ENCODE peak calls at places on chromosomes 1 and 21, in four cellular contexts. One of them, this sample, is unnamed. For H3K4me1 and H3K9me3, the result is how much of the 10 kb centered on the place peaks cover.

GRCh38 chr1:192846950-192847349 is 38.1 kb downstream of the RGS2 start:
- DNase-seq in left ventricle myocardium inferior: no peak
- DNase-seq in ovary: no peak
- DNase-seq in IMR-90: no peak
- DNase-seq in this sample: no peak

GRCh38 chr1:94616503-94616902 is 74.9 kb upstream of the F3 start:
- DNase-seq in IMR-90: no peak
- DNase-seq in ovary: no peak
- DNase-seq in left ventricle myocardium inferior: no peak
- DNase-seq in this sample: no peak

GRCh38 chr1:6988796-6989195 is 203.5 kb downstream of the CAMTA1 start:
- DNase-seq in left ventricle myocardium inferior: no peak
- DNase-seq in ovary: no peak
- DNase-seq in IMR-90: no peak
- DNase-seq in this sample: no peak

GRCh38 chr1:235648954-235649721 is 446 bp downstream of the GNG4 start:
- DNase-seq in IMR-90: peak
- DNase-seq in ovary: peak
- DNase-seq in left ventricle myocardium inferior: peak
- DNase-seq in this sample: peak

GRCh38 chr1:98325646-98326441 is 335.7 kb upstream of the SNX7 start:
- DNase-seq in left ventricle myocardium inferior: peak
- DNase-seq in ovary: no peak
- DNase-seq in IMR-90: peak
- DNase-seq in this sample: peak

GRCh38 chr1:41891403-41891896 is 27.3 kb downstream of the HIVEP3 start:
- DNase-seq in left ventricle myocardium inferior: no peak
- DNase-seq in ovary: no peak
- DNase-seq in IMR-90: peak
- DNase-seq in this sample: peak

GRCh38 chr1:235821361-235821981 is 45.2 kb downstream of the LYST start:
- DNase-seq in left ventricle myocardium inferior: no peak
- DNase-seq in ovary: no peak
- DNase-seq in IMR-90: peak
- DNase-seq in this sample: no peak

GRCh38 chr1:193537266-193538003 is 351.0 kb upstream of the B3GALT2 start:
- DNase-seq in left ventricle myocardium inferior: no peak
- DNase-seq in IMR-90: no peak
- DNase-seq in ovary: no peak
- DNase-seq in this sample: no peak

GRCh38 chr1:220775238-220775853 is 11.4 kb upstream of the MTARC1 start:
- DNase-seq in left ventricle myocardium inferior: no peak
- DNase-seq in IMR-90: no peak
- DNase-seq in ovary: no peak
- DNase-seq in this sample: peak

GRCh38 chr1:96596226-96596625 is 125.4 kb upstream of the PTBP2 start:
- DNase-seq in ovary: no peak
- DNase-seq in IMR-90: peak
- DNase-seq in left ventricle myocardium inferior: no peak
- DNase-seq in this sample: peak
- TF ChIP-seq CTCF in ovary: no peak
- TF ChIP-seq CTCF in IMR-90: peak
- TF ChIP-seq CTCF in left ventricle myocardium inferior: peak
- TF ChIP-seq CTCF in this sample: peak

GRCh38 chr1:99674665-99675064 is 28.8 kb downstream of the PALMD start:
- DNase-seq in IMR-90: peak
- DNase-seq in ovary: no peak
- DNase-seq in left ventricle myocardium inferior: no peak
- DNase-seq in this sample: no peak
- H3K4me1 ChIP-seq in IMR-90: under half
- H3K4me1 ChIP-seq in ovary: under half
- H3K4me1 ChIP-seq in left ventricle myocardium inferior: half or more
- H3K4me1 ChIP-seq in this sample: under half

GRCh38 chr1:16434501-16434900 is 2.7 kb downstream of the SPATA21 start:
- DNase-seq in IMR-90: peak
- DNase-seq in ovary: no peak
- DNase-seq in left ventricle myocardium inferior: no peak
- DNase-seq in this sample: no peak

GRCh38 chr1:16436946-16437474 is at the start of gene SPATA21:
- DNase-seq in ovary: no peak
- DNase-seq in left ventricle myocardium inferior: no peak
- DNase-seq in IMR-90: no peak
- DNase-seq in this sample: no peak

GRCh38 chr1:16430598-16430997 is 6.6 kb downstream of the SPATA21 start:
- DNase-seq in ovary: no peak
- DNase-seq in IMR-90: no peak
- DNase-seq in left ventricle myocardium inferior: no peak
- DNase-seq in this sample: no peak

GRCh38 chr1:16434007-16434406 is 3.2 kb downstream of the SPATA21 start:
- DNase-seq in ovary: no peak
- DNase-seq in left ventricle myocardium inferior: no peak
- DNase-seq in IMR-90: no peak
- DNase-seq in this sample: no peak

DNA sequence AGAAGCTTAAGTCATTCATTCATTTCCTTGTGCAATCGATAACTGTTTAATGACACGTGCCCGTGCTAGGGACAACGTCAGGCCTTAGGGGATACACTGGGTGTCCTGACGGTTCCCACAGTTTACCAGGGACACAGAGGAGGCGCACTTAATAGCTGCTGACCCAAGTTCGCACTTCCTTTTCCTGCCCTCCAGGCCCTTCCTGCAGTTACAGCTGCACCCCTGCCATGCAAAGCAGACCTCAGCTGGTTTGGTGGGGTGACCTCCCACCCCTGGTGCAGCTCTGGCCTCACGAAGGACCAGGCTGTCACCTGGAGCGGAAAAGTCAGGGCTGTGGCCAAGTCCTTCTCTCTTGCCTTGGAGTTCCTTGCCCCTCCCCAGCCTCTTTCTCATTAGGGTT is 4.2 kb downstream of the SPATA21 start:
- DNase-seq in IMR-90: no peak
- DNase-seq in ovary: no peak
- DNase-seq in left ventricle myocardium inferior: no peak
- DNase-seq in this sample: no peak
- H3K9me3 ChIP-seq in IMR-90: under half
- H3K9me3 ChIP-seq in ovary: under half
- H3K9me3 ChIP-seq in left ventricle myocardium inferior: under half
- H3K9me3 ChIP-seq in this sample: under half

GRCh38 chr1:114219247-114219872 is 65.7 kb upstream of the SYT6 start:
- DNase-seq in IMR-90: peak
- DNase-seq in left ventricle myocardium inferior: no peak
- DNase-seq in ovary: no peak
- DNase-seq in this sample: no peak
- TF ChIP-seq CTCF in IMR-90: no peak
- TF ChIP-seq CTCF in left ventricle myocardium inferior: peak
- TF ChIP-seq CTCF in ovary: no peak
- TF ChIP-seq CTCF in this sample: no peak

GRCh38 chr21:45319461-45320211 is 31.9 kb upstream of the POFUT2 start:
- DNase-seq in ovary: peak
- DNase-seq in IMR-90: peak
- DNase-seq in left ventricle myocardium inferior: peak
- DNase-seq in this sample: peak
- H3K4me1 ChIP-seq in ovary: under half
- H3K4me1 ChIP-seq in IMR-90: under half
- H3K4me1 ChIP-seq in left ventricle myocardium inferior: half or more
- H3K4me1 ChIP-seq in this sample: under half

GRCh38 chr21:44735821-44736220 is 24.4 kb upstream of the TSPEAR start:
- DNase-seq in left ventricle myocardium inferior: no peak
- DNase-seq in ovary: no peak
- DNase-seq in IMR-90: no peak
- DNase-seq in this sample: no peak
- H3K9me3 ChIP-seq in left ventricle myocardium inferior: half or more
- H3K9me3 ChIP-seq in ovary: under half
- H3K9me3 ChIP-seq in IMR-90: under half
- H3K9me3 ChIP-seq in this sample: under half

GRCh38 chr1:69540052-69540451 is 27.7 kb upstream of the LRRC7 start:
- DNase-seq in left ventricle myocardium inferior: no peak
- DNase-seq in IMR-90: no peak
- DNase-seq in ovary: no peak
- DNase-seq in this sample: no peak
- TF ChIP-seq CTCF in left ventricle myocardium inferior: no peak
- TF ChIP-seq CTCF in IMR-90: no peak
- TF ChIP-seq CTCF in ovary: no peak
- TF ChIP-seq CTCF in this sample: no peak

GRCh38 chr1:112394743-112395062 is 1.3 kb upstream of the CTTNBP2NL start:
- DNase-seq in left ventricle myocardium inferior: no peak
- DNase-seq in IMR-90: no peak
- DNase-seq in ovary: no peak
- DNase-seq in this sample: no peak

GRCh38 chr1:112395832-112396667 is at the start of gene CTTNBP2NL:
- DNase-seq in ovary: peak
- DNase-seq in IMR-90: peak
- DNase-seq in left ventricle myocardium inferior: peak
- DNase-seq in this sample: peak

GRCh38 chr1:112397051-112397471 is 1.0 kb downstream of the CTTNBP2NL start:
- DNase-seq in IMR-90: no peak
- DNase-seq in ovary: no peak
- DNase-seq in left ventricle myocardium inferior: no peak
- DNase-seq in this sample: no peak

GRCh38 chr1:112395261-112395831 is 668 bp upstream of the CTTNBP2NL start:
- DNase-seq in ovary: no peak
- DNase-seq in IMR-90: no peak
- DNase-seq in left ventricle myocardium inferior: no peak
- DNase-seq in this sample: no peak

GRCh38 chr1:112396668-112397025 is 633 bp downstream of the CTTNBP2NL start:
- DNase-seq in IMR-90: peak
- DNase-seq in left ventricle myocardium inferior: no peak
- DNase-seq in ovary: no peak
- DNase-seq in this sample: no peak
- H3K4me1 ChIP-seq in IMR-90: under half
- H3K4me1 ChIP-seq in left ventricle myocardium inferior: half or more
- H3K4me1 ChIP-seq in ovary: under half
- H3K4me1 ChIP-seq in this sample: under half

GRCh38 chr1:4598561-4598960 is 55.8 kb upstream of the AJAP1 start:
- DNase-seq in IMR-90: no peak
- DNase-seq in ovary: no peak
- DNase-seq in left ventricle myocardium inferior: no peak
- DNase-seq in this sample: no peak

GRCh38 chr1:4597020-4597419 is 57.4 kb upstream of the AJAP1 start:
- DNase-seq in ovary: no peak
- DNase-seq in IMR-90: no peak
- DNase-seq in left ventricle myocardium inferior: no peak
- DNase-seq in this sample: no peak

GRCh38 chr1:4594286-4594991 is 60.0 kb upstream of the AJAP1 start:
- DNase-seq in IMR-90: no peak
- DNase-seq in ovary: no peak
- DNase-seq in left ventricle myocardium inferior: no peak
- DNase-seq in this sample: no peak

GRCh38 chr1:4595341-4596225 is 58.8 kb upstream of the AJAP1 start:
- DNase-seq in left ventricle myocardium inferior: no peak
- DNase-seq in ovary: no peak
- DNase-seq in IMR-90: no peak
- DNase-seq in this sample: no peak

GRCh38 chr1:4596486-4596885 is 57.9 kb upstream of the AJAP1 start:
- DNase-seq in ovary: no peak
- DNase-seq in left ventricle myocardium inferior: no peak
- DNase-seq in IMR-90: no peak
- DNase-seq in this sample: no peak
- H3K9me3 ChIP-seq in ovary: under half
- H3K9me3 ChIP-seq in left ventricle myocardium inferior: under half
- H3K9me3 ChIP-seq in IMR-90: half or more
- H3K9me3 ChIP-seq in this sample: under half

GRCh38 chr1:161179698-161180097 is 2.4 kb upstream of the B4GALT3 start:
- DNase-seq in left ventricle myocardium inferior: no peak
- DNase-seq in ovary: no peak
- DNase-seq in IMR-90: no peak
- DNase-seq in this sample: no peak

GRCh38 chr1:161182214-161182613 is 4.9 kb upstream of the B4GALT3 start:
- DNase-seq in IMR-90: peak
- DNase-seq in ovary: no peak
- DNase-seq in left ventricle myocardium inferior: no peak
- DNase-seq in this sample: no peak

GRCh38 chr1:161177112-161177935 is at the start of gene B4GALT3:
- DNase-seq in IMR-90: peak
- DNase-seq in left ventricle myocardium inferior: peak
- DNase-seq in ovary: peak
- DNase-seq in this sample: peak

GRCh38 chr1:161177936-161178244 is 583 bp upstream of the B4GALT3 start:
- DNase-seq in IMR-90: no peak
- DNase-seq in left ventricle myocardium inferior: no peak
- DNase-seq in ovary: no peak
- DNase-seq in this sample: no peak

GRCh38 chr1:161180643-161181042 is 3.3 kb upstream of the B4GALT3 start:
- DNase-seq in left ventricle myocardium inferior: no peak
- DNase-seq in IMR-90: no peak
- DNase-seq in ovary: no peak
- DNase-seq in this sample: no peak
- TF ChIP-seq CTCF in left ventricle myocardium inferior: peak
- TF ChIP-seq CTCF in IMR-90: peak
- TF ChIP-seq CTCF in ovary: no peak
- TF ChIP-seq CTCF in this sample: no peak